ENCODE peak calls at places on chromosomes 5 and 9, in eight cellular contexts. F is astrocyte; G is ovary; R is stomach; O is CD8-positive, alpha-beta memory T cell; T is right cardiac atrium; D is GM23338; J is HCT116. B is an unnamed sample.

GRCh38 chr5:36017004-36017403 is 25.8 kb upstream of the UGT3A1 start:
- DNase-seq in F (no peak), G (no peak), R (no peak), O (no peak), T (no peak), D (no peak), J (no peak), B (no peak)

GRCh38 chr5:141846031-141846430 is 32.2 kb downstream of the PCDH1 start:
- DNase-seq in F (peak; percentile 54), G (no peak), R (peak; percentile 40), O (no peak), T (no peak), D (peak; percentile 80), J (no peak), B (no peak)

GRCh38 chr5:155631116-155631515 is 617.6 kb downstream of the KIF4B start:
- DNase-seq in F (peak; percentile 51), G (no peak), R (no peak), O (no peak), T (no peak), D (no peak), J (no peak), B (no peak)

GRCh38 chr5:170291324-170291847 is 6.2 kb downstream of the LCP2 start:
- DNase-seq in F (no peak), G (no peak), R (no peak), O (no peak), T (no peak), D (no peak), J (no peak), B (no peak)

GRCh38 chr9:135792268-135793128 is 90.5 kb downstream of the KCNT1 start:
- DNase-seq in F (no peak), G (no peak), R (no peak), O (no peak), T (no peak), D (no peak), J (no peak), B (no peak)

GRCh38 chr9:4297151-4297794 is 2.6 kb downstream of the GLIS3 start:
- DNase-seq in F (peak; percentile 87), G (peak; percentile 79), R (peak; percentile 67), O (no peak), T (peak; percentile 63), D (peak; percentile 84), J (peak; percentile 79), B (peak; percentile 65)

GRCh38 chr5:160787247-160787646 is 64.8 kb downstream of the ATP10B start:
- DNase-seq in F (no peak), G (no peak), R (peak; percentile 48), O (no peak), T (no peak), D (peak; percentile 75), J (no peak), B (no peak)

GRCh38 chr9:31140316-31140715 is 1244.1 kb upstream of the ACO1 start:
- DNase-seq in F (peak; percentile 45), G (no peak), R (no peak), O (no peak), T (no peak), D (peak; percentile 64), J (peak; percentile 12), B (no peak)

GRCh38 chr5:36239370-36240293 is 2.1 kb downstream of the NADK2 start:
- DNase-seq in F (no peak), G (no peak), R (no peak), O (no peak), T (no peak), D (no peak), J (no peak), B (no peak)

GRCh38 chr9:99023831-99024230 is 80.1 kb downstream of the COL15A1 start:
- DNase-seq in F (no peak), G (peak; percentile 40), R (no peak), O (no peak), T (peak; percentile 64), D (no peak), J (no peak), B (peak; percentile 54)

GRCh38 chr5:132479073-132479811 is 11.3 kb downstream of the IRF1 start:
- DNase-seq in F (no peak), G (no peak), R (no peak), O (no peak), T (no peak), D (no peak), J (no peak), B (no peak)

GRCh38 chr9:14939378-14939777 is 29.1 kb upstream of the FREM1 start:
- DNase-seq in F (no peak), G (no peak), R (no peak), O (no peak), T (no peak), D (peak; percentile 44), J (no peak), B (no peak)

GRCh38 chr5:154072782-154073171 is 34.0 kb downstream of the MFAP3 start:
- DNase-seq in F (no peak), G (no peak), R (peak; percentile 37), O (no peak), T (no peak), D (no peak), J (no peak), B (no peak)

GRCh38 chr5:86880785-86881492 is 263.2 kb downstream of the COX7C start:
- DNase-seq in F (peak; percentile 80), G (no peak), R (no peak), O (peak; percentile 3), T (peak; percentile 15), D (peak; percentile 92), J (peak; percentile 81), B (no peak)

GRCh38 chr5:66057239-66057638 is 86.9 kb upstream of the SREK1 start:
- DNase-seq in F (no peak), G (no peak), R (no peak), O (no peak), T (no peak), D (no peak), J (no peak), B (no peak)

GRCh38 chr5:150156540-150156939 is 895 bp upstream of the PDGFRB start:
- DNase-seq in F (no peak), G (no peak), R (no peak), O (no peak), T (no peak), D (no peak), J (no peak), B (no peak)

GRCh38 chr9:16121593-16121992 is 568.8 kb downstream of the CCDC171 start:
- DNase-seq in F (peak; percentile 58), G (no peak), R (no peak), O (no peak), T (no peak), D (no peak), J (no peak), B (no peak)

GRCh38 chr5:38121420-38121819 is 136.9 kb upstream of the EGFLAM start:
- DNase-seq in F (no peak), G (no peak), R (no peak), O (no peak), T (no peak), D (no peak), J (no peak), B (no peak)

GRCh38 chr5:58149345-58149744 is 310.5 kb downstream of the PLK2 start:
- DNase-seq in F (peak; percentile 50), G (no peak), R (no peak), O (no peak), T (no peak), D (no peak), J (no peak), B (no peak)

GRCh38 chr9:89605181-89606048 is 603 bp downstream of the GADD45G start:
- DNase-seq in F (peak; percentile 58), G (peak; percentile 69), R (peak; percentile 57), O (peak; percentile 27), T (peak; percentile 71), D (peak; percentile 68), J (no peak), B (peak; percentile 69)

DNA sequence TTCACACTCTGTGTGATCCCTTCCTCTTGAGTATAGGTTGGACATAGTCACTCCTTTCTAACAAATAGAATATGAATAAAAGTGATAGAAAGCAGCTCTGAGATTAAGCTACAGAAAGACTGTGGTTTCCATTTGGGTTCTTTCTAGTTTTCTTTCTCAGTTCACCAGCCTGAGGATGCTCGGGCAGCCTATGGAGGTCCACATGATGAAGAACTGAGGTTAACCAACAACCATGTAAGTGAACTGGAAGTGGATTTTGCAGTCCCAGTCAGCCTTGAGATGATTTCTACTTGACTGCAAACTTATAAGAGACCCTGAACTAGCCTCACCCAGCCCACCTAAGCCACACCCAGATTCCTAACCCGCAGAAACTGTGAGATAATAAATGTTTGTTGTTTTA is 10.1 kb upstream of the FOXE1 start:
- DNase-seq in F (no peak), G (no peak), R (no peak), O (no peak), T (no peak), D (no peak), J (no peak), B (no peak)
- H3K27me3 ChIP-seq in F (peaks cover 23% of the 10 kb centered on the region), G (no peaks in the 10 kb centered on the region), R (peaks cover 29% of the 10 kb centered on the region), O (peaks cover 16% of the 10 kb centered on the region), T (no peaks in the 10 kb centered on the region), D (peaks cover 53% of the 10 kb centered on the region), J (no peaks in the 10 kb centered on the region), B (peaks cover 100% of the 10 kb centered on the region)

GRCh38 chr5:102771435-102771834 is 16.3 kb downstream of the PAM start:
- DNase-seq in F (no peak), G (no peak), R (no peak), O (no peak), T (no peak), D (no peak), J (no peak), B (no peak)
- H3K27me3 ChIP-seq in F (no peaks in the 10 kb centered on the region), G (no peaks in the 10 kb centered on the region), R (no peaks in the 10 kb centered on the region), O (no peaks in the 10 kb centered on the region), T (no peaks in the 10 kb centered on the region), D (no peaks in the 10 kb centered on the region), J (no peaks in the 10 kb centered on the region), B (no peaks in the 10 kb centered on the region)

DNA sequence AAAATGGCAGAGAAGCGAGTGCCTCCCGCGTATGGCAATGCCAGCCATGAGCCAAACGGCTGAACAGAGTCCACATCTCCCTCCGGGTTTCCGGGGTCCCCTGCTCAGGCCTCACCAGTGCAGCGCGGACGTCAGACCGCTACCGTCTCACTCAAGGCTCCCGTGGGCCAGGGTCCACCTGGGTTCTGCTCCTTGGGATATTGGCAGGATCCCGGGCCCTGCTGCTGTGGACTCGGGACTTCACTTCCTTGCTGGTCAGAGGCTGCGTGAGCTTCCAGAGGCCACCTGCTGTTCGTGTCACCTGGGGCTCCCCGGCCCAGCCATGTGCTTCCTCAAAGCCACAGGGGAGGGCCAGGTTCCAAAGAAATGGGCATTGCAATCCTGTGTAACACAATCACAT is 38.4 kb upstream of the CLPTM1L start:
- DNase-seq in F (no peak), G (no peak), R (no peak), O (no peak), T (no peak), D (no peak), J (no peak), B (no peak)
- H3K27me3 ChIP-seq in F (peaks cover 21% of the 10 kb centered on the region), G (no peaks in the 10 kb centered on the region), R (no peaks in the 10 kb centered on the region), O (no peaks in the 10 kb centered on the region), T (no peaks in the 10 kb centered on the region), D (peaks cover 23% of the 10 kb centered on the region), J (peaks cover 16% of the 10 kb centered on the region), B (peaks cover 63% of the 10 kb centered on the region)

DNA sequence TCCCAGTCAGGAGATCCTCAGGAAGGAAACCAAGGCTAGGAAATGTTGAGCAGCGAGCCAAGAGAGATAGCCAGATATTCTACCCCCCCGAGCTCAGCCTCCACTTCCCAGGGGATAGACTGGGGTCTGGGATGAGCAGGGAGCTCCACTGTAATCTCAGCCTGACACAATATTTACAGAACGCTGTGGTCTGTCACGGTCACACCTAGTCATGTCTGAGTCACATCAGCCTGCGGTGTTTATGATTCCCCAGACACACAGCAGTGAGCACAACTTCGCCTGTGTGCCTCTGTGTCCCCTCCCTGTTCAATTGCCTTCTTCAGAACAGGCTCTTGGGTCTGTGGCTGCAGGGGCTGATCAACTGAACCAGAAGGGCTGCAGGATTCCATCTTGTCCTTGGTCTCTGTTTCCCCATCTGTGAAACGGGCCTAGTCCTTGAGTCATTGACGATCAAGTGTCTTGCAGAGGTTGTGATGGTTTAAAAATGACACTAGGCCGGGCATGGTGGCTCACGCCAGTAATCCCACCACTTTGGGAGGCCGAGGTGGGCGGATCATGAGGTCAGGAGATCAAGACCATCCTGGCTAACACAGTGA is 8.6 kb upstream of the PRRX2 start:
- DNase-seq in F (peak; percentile 52), G (no peak), R (no peak), O (no peak), T (no peak), D (no peak), J (peak; percentile 39), B (no peak)
- H3K27me3 ChIP-seq in F (peaks cover 22% of the 10 kb centered on the region), G (no peaks in the 10 kb centered on the region), R (no peaks in the 10 kb centered on the region), O (no peaks in the 10 kb centered on the region), T (no peaks in the 10 kb centered on the region), D (no peaks in the 10 kb centered on the region), J (no peaks in the 10 kb centered on the region), B (peaks cover 13% of the 10 kb centered on the region)

B was measured in left ventricle myocardium inferior.